ENCODE peak calls at places on chromosome X, in four cellular contexts. One of them, this sample, is unnamed.

GRCh38 chrX:134542485-134542884 is 82.5 kb downstream of the HPRT1 start:
- DNase-seq in HEK293T: no peak
- DNase-seq in HepG2: no peak
- DNase-seq in GM12878: no peak
- DNase-seq in this sample: no peak

GRCh38 chrX:103779156-103779555 is 2.5 kb downstream of the PLP1 start:
- DNase-seq in HEK293T: no peak
- DNase-seq in GM12878: no peak
- DNase-seq in HepG2: no peak
- DNase-seq in this sample: no peak

GRCh38 chrX:17374619-17375360 is at the start of gene NHS:
- DNase-seq in HepG2: no peak
- DNase-seq in GM12878: no peak
- DNase-seq in HEK293T: peak
- DNase-seq in this sample: peak

GRCh38 chrX:43552166-43552565 is 103.9 kb upstream of the MAOA start:
- DNase-seq in HEK293T: no peak
- DNase-seq in GM12878: no peak
- DNase-seq in HepG2: peak
- DNase-seq in this sample: no peak

GRCh38 chrX:130869239-130869638 is 33.8 kb downstream of the ENOX2 start:
- DNase-seq in HepG2: no peak
- DNase-seq in GM12878: no peak
- DNase-seq in HEK293T: no peak
- DNase-seq in this sample: no peak

GRCh38 chrX:9683350-9683749 is 82.3 kb downstream of the GPR143 start:
- DNase-seq in HepG2: no peak
- DNase-seq in GM12878: no peak
- DNase-seq in HEK293T: no peak
- DNase-seq in this sample: no peak

GRCh38 chrX:84046403-84046984 is 141.5 kb downstream of the RPS6KA6 start:
- DNase-seq in HEK293T: peak
- DNase-seq in HepG2: peak
- DNase-seq in GM12878: no peak
- DNase-seq in this sample: no peak

GRCh38 chrX:97039363-97040029 is 155.8 kb downstream of the RPA4 start:
- DNase-seq in HepG2: no peak
- DNase-seq in GM12878: peak
- DNase-seq in HEK293T: no peak
- DNase-seq in this sample: no peak

GRCh38 chrX:136046295-136046894 is 61.2 kb downstream of the SLC9A6 start:
- DNase-seq in HEK293T: no peak
- DNase-seq in GM12878: no peak
- DNase-seq in HepG2: no peak
- DNase-seq in this sample: no peak

GRCh38 chrX:112120737-112121136 is 38.2 kb upstream of the TRPC5 start:
- DNase-seq in GM12878: no peak
- DNase-seq in HepG2: no peak
- DNase-seq in HEK293T: no peak
- DNase-seq in this sample: no peak

GRCh38 chrX:71637848-71638247 is 19.5 kb upstream of the CXCR3 start:
- DNase-seq in HepG2: no peak
- DNase-seq in HEK293T: no peak
- DNase-seq in GM12878: no peak
- DNase-seq in this sample: peak

GRCh38 chrX:68462653-68463052 is 29.4 kb upstream of the OPHN1 start:
- DNase-seq in GM12878: no peak
- DNase-seq in HepG2: no peak
- DNase-seq in HEK293T: no peak
- DNase-seq in this sample: peak

GRCh38 chrX:67780694-67781109 is 236.9 kb downstream of the AR start:
- DNase-seq in HepG2: no peak
- DNase-seq in GM12878: no peak
- DNase-seq in HEK293T: no peak
- DNase-seq in this sample: no peak

GRCh38 chrX:154472685-154473632 is 6.1 kb downstream of the LAGE3 start:
- DNase-seq in GM12878: no peak
- DNase-seq in HepG2: no peak
- DNase-seq in HEK293T: no peak
- DNase-seq in this sample: no peak

DNA sequence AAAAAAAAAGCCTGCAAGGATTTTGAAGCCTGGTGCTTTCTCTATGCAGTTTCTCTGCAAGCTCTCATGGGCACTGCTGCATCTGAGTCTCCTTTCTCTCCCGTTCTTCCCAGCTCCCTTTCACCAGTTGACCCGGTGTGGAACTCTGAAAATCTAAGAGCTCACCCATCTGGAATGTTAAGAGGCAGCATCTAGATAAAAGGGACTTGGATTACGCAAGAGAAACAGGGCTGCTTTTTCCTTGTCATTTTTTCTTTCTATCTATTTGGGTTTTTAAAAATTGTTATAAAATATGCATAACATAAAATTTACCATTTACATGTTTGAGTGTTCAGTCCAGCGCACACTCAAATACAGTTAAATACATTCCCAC is 95.2 kb upstream of the RPS6KA3 start:
- DNase-seq in HepG2: peak
- DNase-seq in HEK293T: peak
- DNase-seq in GM12878: no peak
- DNase-seq in this sample: no peak
- TF ChIP-seq FOXK2 in HepG2: no peak
- TF ChIP-seq FOXK2 in HEK293T: no peak
- TF ChIP-seq FOXK2 in GM12878: no peak
- TF ChIP-seq FOXK2 in this sample: no peak

GRCh38 chrX:39619182-39620009 is 478.4 kb downstream of the BCOR start:
- DNase-seq in HepG2: no peak
- DNase-seq in GM12878: no peak
- DNase-seq in HEK293T: no peak
- DNase-seq in this sample: peak
- TF ChIP-seq FOXK2 in HepG2: no peak
- TF ChIP-seq FOXK2 in GM12878: no peak
- TF ChIP-seq FOXK2 in HEK293T: no peak
- TF ChIP-seq FOXK2 in this sample: no peak

GRCh38 chrX:23901805-23902204 is 5.9 kb downstream of the APOO start:
- DNase-seq in HepG2: peak
- DNase-seq in HEK293T: peak
- DNase-seq in GM12878: peak
- DNase-seq in this sample: peak

GRCh38 chrX:23900220-23900797 is 7.4 kb downstream of the APOO start:
- DNase-seq in HepG2: no peak
- DNase-seq in GM12878: no peak
- DNase-seq in HEK293T: no peak
- DNase-seq in this sample: no peak

GRCh38 chrX:23902419-23902818 is 5.3 kb downstream of the APOO start:
- DNase-seq in HEK293T: peak
- DNase-seq in HepG2: peak
- DNase-seq in GM12878: no peak
- DNase-seq in this sample: peak

GRCh38 chrX:23898412-23898959 is 9.3 kb downstream of the APOO start:
- DNase-seq in HepG2: no peak
- DNase-seq in HEK293T: no peak
- DNase-seq in GM12878: no peak
- DNase-seq in this sample: no peak

GRCh38 chrX:23901065-23901464 is 6.7 kb downstream of the APOO start:
- DNase-seq in GM12878: no peak
- DNase-seq in HepG2: peak
- DNase-seq in HEK293T: no peak
- DNase-seq in this sample: no peak
- TF ChIP-seq FOXK2 in GM12878: no peak
- TF ChIP-seq FOXK2 in HepG2: no peak
- TF ChIP-seq FOXK2 in HEK293T: no peak
- TF ChIP-seq FOXK2 in this sample: no peak

GRCh38 chrX:30212172-30212571 is 3.2 kb upstream of the MAGEB2 start:
- DNase-seq in HepG2: no peak
- DNase-seq in HEK293T: no peak
- DNase-seq in GM12878: no peak
- DNase-seq in this sample: no peak
- TF ChIP-seq FOXK2 in HepG2: no peak
- TF ChIP-seq FOXK2 in HEK293T: no peak
- TF ChIP-seq FOXK2 in GM12878: no peak
- TF ChIP-seq FOXK2 in this sample: no peak

DNA sequence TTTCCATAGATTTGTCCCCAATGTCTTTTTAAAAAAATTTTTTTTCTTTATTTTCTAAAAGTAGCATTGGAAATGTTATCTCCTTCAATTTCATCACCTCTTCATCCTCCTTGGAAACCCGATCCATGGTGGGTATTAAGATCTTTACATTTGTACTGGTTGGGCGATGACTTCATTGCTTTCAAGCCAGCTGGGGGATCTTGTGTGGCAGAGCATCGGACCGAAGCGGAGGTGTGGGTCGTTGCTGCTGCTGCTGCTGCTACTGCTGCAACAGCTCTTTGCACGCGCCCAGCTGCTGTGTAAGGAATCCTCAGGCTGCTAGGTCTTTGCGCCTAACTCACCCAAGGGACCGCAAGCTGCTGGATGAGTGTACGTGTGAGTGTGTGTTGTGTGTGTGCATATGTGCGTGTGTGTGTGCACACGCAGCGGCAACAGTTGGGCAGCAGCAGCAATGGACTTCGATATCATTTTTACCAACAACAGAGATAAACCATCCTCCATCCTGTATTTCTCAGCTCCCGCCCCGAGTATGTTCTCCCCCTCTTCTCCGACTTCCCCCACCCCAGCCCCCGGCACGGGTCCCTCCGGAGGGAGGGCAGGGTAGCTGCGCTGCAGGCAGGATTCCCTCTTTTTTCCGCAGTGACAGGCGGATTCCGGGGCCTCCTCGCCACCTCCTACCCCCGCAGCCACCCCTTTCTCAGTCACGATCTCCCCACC is 768 bp upstream of the CDKL5 start:
- DNase-seq in GM12878: no peak
- DNase-seq in HEK293T: peak
- DNase-seq in HepG2: no peak
- DNase-seq in this sample: no peak
- TF ChIP-seq FOXK2 in GM12878: no peak
- TF ChIP-seq FOXK2 in HEK293T: no peak
- TF ChIP-seq FOXK2 in HepG2: no peak
- TF ChIP-seq FOXK2 in this sample: no peak

GRCh38 chrX:152588206-152588605 is 49.5 kb upstream of the GABRQ start:
- DNase-seq in HepG2: no peak
- DNase-seq in GM12878: no peak
- DNase-seq in HEK293T: no peak
- DNase-seq in this sample: no peak
- TF ChIP-seq FOXK2 in HepG2: no peak
- TF ChIP-seq FOXK2 in GM12878: no peak
- TF ChIP-seq FOXK2 in HEK293T: no peak
- TF ChIP-seq FOXK2 in this sample: no peak

GRCh38 chrX:1587161-1587560 is 4.2 kb upstream of the AKAP17A start:
- DNase-seq in HEK293T: no peak
- DNase-seq in HepG2: no peak
- DNase-seq in GM12878: no peak
- DNase-seq in this sample: no peak
- TF ChIP-seq FOXK2 in HEK293T: no peak
- TF ChIP-seq FOXK2 in HepG2: no peak
- TF ChIP-seq FOXK2 in GM12878: no peak
- TF ChIP-seq FOXK2 in this sample: no peak